ENCODE peak calls at places on chromosomes 2 and 18, in nine cellular contexts. U is ovary, P is uterus, X is transverse colon, R is right lobe of liver, Q is HCT116, D is endothelial cell of umbilical vein, K is Peyer's patch, V is heart left ventricle. W is an unnamed sample.
A peak's percentile ranks its signal among the peaks of the same experiment; 100 is the strongest.

GRCh38 chr2:207499114-207499513 is 30.6 kb upstream of the CREB1 start:
- DNase-seq in P (no peak), Q (no peak), V (no peak), D (peak; percentile 23), X (no peak), K (no peak), U (no peak), R (no peak), W (no peak)

GRCh38 chr2:56531668-56532420 is 348.1 kb downstream of the CCDC85A start:
- DNase-seq in D (no peak), Q (no peak), U (no peak), K (no peak), P (no peak), R (no peak), V (no peak), X (no peak), W (no peak)

GRCh38 chr2:88892788-88893187 is 201.3 kb downstream of the RPIA start:
- DNase-seq in K (no peak), V (no peak), R (no peak), U (no peak), X (no peak), Q (no peak), D (no peak), P (no peak), W (no peak)

GRCh38 chr2:237022533-237022932 is 63.2 kb upstream of the COPS8 start:
- DNase-seq in D (no peak), V (no peak), K (no peak), U (no peak), Q (no peak), P (no peak), R (no peak), X (no peak), W (no peak)

GRCh38 chr2:46097714-46098480 is 199.3 kb upstream of the EPAS1 start:
- DNase-seq in Q (peak; percentile 24), D (peak; percentile 96), R (no peak), P (peak; percentile 59), K (no peak), X (peak; percentile 76), V (peak; percentile 65), U (peak; percentile 82), W (peak; percentile 73)

GRCh38 chr18:62198259-62198658 is 11.2 kb downstream of the RELCH start:
- DNase-seq in U (no peak), V (no peak), Q (no peak), X (no peak), R (no peak), K (no peak), D (no peak), P (no peak), W (no peak)

GRCh38 chr2:189933911-189934399 is 128.6 kb downstream of the MSTN start:
- DNase-seq in K (no peak), D (peak; percentile 44), P (no peak), Q (no peak), V (no peak), R (no peak), U (no peak), X (no peak), W (no peak)

GRCh38 chr2:121617042-121617599 is 32.1 kb downstream of the CLASP1 start:
- DNase-seq in U (no peak), V (no peak), D (no peak), R (no peak), K (no peak), P (no peak), Q (no peak), X (no peak), W (no peak)

GRCh38 chr2:111702119-111702808 is 181.7 kb downstream of the ANAPC1 start:
- DNase-seq in V (peak; percentile 59), R (no peak), Q (peak; percentile 56), U (no peak), K (peak; percentile 61), P (no peak), D (peak; percentile 52), X (peak; percentile 67), W (no peak)

GRCh38 chr2:238910751-238911351 is 63.0 kb downstream of the TWIST2 start:
- DNase-seq in V (peak; percentile 6), K (peak; percentile 49), Q (no peak), P (peak; percentile 16), X (no peak), R (peak; percentile 40), D (no peak), U (peak; percentile 22), W (no peak)

GRCh38 chr2:71910277-71910676 is 237.4 kb downstream of the CYP26B1 start:
- DNase-seq in Q (no peak), D (no peak), X (no peak), P (no peak), U (no peak), V (no peak), K (no peak), R (no peak), W (no peak)

GRCh38 chr2:231891514-231891905 is 34.7 kb downstream of the NPPC start:
- DNase-seq in V (no peak), D (no peak), R (no peak), X (no peak), K (no peak), U (no peak), P (no peak), Q (no peak), W (no peak)

GRCh38 chr2:71064754-71065621 is 3.5 kb upstream of the NAGK start:
- DNase-seq in Q (no peak), X (peak; percentile 26), V (no peak), P (no peak), R (no peak), D (no peak), K (no peak), U (no peak), W (no peak)

GRCh38 chr18:44732604-44733003 is 51.9 kb downstream of the SETBP1 start:
- DNase-seq in U (no peak), R (no peak), X (no peak), Q (no peak), V (no peak), P (no peak), D (no peak), K (no peak), W (no peak)

GRCh38 chr2:233074106-233074505 is 14.0 kb downstream of the INPP5D start:
- DNase-seq in R (no peak), Q (no peak), V (no peak), D (no peak), X (no peak), U (no peak), K (peak; percentile 31), P (no peak), W (peak; percentile 34)

GRCh38 chr2:74149249-74149530 is 1.5 kb upstream of the BOLA3 start:
- DNase-seq in P (no peak), U (no peak), R (no peak), X (no peak), Q (no peak), D (no peak), K (no peak), V (no peak), W (no peak)

DNA sequence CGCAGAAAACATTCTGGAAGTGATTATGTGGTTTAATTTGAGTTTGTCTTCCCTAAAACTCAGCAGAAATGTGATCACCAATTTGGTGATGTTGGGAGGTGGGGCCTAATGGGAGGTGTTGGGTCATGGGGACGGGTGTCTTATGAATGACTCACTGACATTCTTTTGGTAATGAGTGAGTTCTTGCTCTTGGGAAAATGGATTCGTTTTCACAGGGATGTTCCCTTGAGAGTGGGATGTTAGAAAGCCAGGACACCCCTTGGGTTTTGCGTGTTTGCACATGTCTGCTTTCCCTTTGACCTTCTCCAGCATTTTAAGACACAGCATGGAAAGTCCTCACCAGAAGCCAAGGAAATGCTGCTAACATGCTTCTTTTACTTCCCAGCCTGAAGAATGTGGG is 321.5 kb upstream of the NT5C1B start:
- DNase-seq in K (no peak), D (no peak), X (no peak), Q (peak; percentile 2), V (no peak), R (no peak), P (no peak), U (no peak), W (no peak)
- H3K4me3 ChIP-seq in K (no peak overlapping the region), D (no peak overlapping the region), X (no peak overlapping the region), Q (no peak overlapping the region), V (no peak overlapping the region), R (no peak overlapping the region), P (no peak overlapping the region), U (no peak overlapping the region), W (no peak overlapping the region)

DNA sequence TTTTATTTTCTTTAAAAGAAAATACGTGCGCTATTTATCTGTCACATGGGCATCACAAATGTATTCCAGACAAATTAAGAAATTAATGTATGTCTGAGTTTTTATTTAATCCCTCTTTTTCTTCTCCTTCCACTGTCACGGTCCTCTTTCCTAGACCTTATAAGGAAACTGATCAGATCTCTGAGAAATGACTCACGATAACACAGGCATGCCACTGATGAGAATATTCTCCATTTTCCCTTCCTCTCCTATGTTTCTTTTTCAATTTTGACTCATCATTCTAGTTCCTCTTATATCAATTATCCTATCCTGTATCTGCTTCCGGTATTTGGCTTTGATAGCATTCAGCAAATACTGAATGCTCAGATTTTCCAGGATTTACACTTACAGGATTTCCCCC is 121.8 kb downstream of the DSC3 start:
- DNase-seq in U (no peak), V (no peak), Q (no peak), K (no peak), R (no peak), X (no peak), D (peak; percentile 39), P (no peak), W (no peak)
- H3K27ac ChIP-seq in U (no peak overlapping the region), V (no peak overlapping the region), Q (no peak overlapping the region), K (no peak overlapping the region), R (no peak overlapping the region), X (no peak overlapping the region), D (no peak overlapping the region), P (no peak overlapping the region), W (no peak overlapping the region)

GRCh38 chr2:25041307-25041927 is 459 bp upstream of the EFR3B start:
- DNase-seq in X (peak; percentile 70), D (peak; percentile 22), R (peak; percentile 68), V (peak; percentile 74), K (peak; percentile 70), U (peak; percentile 64), Q (peak; percentile 50), P (peak; percentile 54), W (peak; percentile 61)
- TF ChIP-seq POLR2A in X (peak; percentile 46), D (no peak), R (no peak), V (no peak), K (no peak), U (no peak), Q (no peak), P (no peak), W (no peak)

GRCh38 chr2:226836548-226836885 is 663 bp downstream of the RHBDD1 start:
- DNase-seq in X (no peak), K (no peak), U (no peak), R (no peak), D (no peak), P (no peak), Q (no peak), V (no peak), W (no peak)

GRCh38 chr2:226837334-226837733 is 1.5 kb downstream of the RHBDD1 start:
- DNase-seq in X (no peak), K (no peak), D (no peak), R (no peak), Q (no peak), V (no peak), P (no peak), U (no peak), W (no peak)

GRCh38 chr2:226839960-226840359 is 4.1 kb downstream of the RHBDD1 start:
- DNase-seq in D (no peak), Q (no peak), X (no peak), K (no peak), U (no peak), V (no peak), P (no peak), R (no peak), W (no peak)

GRCh38 chr2:226838758-226839555 is 3.1 kb downstream of the RHBDD1 start:
- DNase-seq in U (no peak), R (no peak), Q (no peak), X (no peak), V (no peak), P (no peak), K (no peak), D (no peak), W (no peak)

GRCh38 chr2:226837787-226838603 is 2.1 kb downstream of the RHBDD1 start:
- DNase-seq in V (no peak), R (no peak), P (no peak), K (no peak), Q (no peak), X (no peak), D (no peak), U (no peak), W (no peak)
- H3K4me3 ChIP-seq in V (no peak overlapping the region), R (no peak overlapping the region), P (no peak overlapping the region), K (no peak overlapping the region), Q (no peak overlapping the region), X (no peak overlapping the region), D (no peak overlapping the region), U (no peak overlapping the region), W (no peak overlapping the region)